ENCODE peak calls at places on chromosomes 12 and 14, in five cellular contexts. V is lower leg skin, U is bronchial epithelial cell, Z is A549, X is tibial nerve. J is an unnamed sample.

GRCh38 chr12:112183141-112183581 is 57.8 kb downstream of the TRAFD1 start:
- DNase-seq in Z (no peak), V (no peak), X (no peak), U (no peak), J (no peak)

GRCh38 chr14:40494483-40494882 is 1062.2 kb upstream of the FBXO33 start:
- DNase-seq in Z (no peak), V (no peak), X (no peak), U (no peak), J (no peak)

GRCh38 chr12:12885060-12885792 is 6.1 kb upstream of the GPRC5A start:
- DNase-seq in X (no peak), V (peak; percentile 76), Z (no peak), U (no peak), J (no peak)

GRCh38 chr14:74604157-74604556 is 7.9 kb downstream of the LTBP2 start:
- DNase-seq in X (no peak), U (no peak), Z (no peak), V (no peak), J (no peak)

GRCh38 chr12:30782316-30783173 is 27.8 kb upstream of the CAPRIN2 start:
- DNase-seq in V (no peak), X (no peak), U (no peak), Z (no peak), J (no peak)

GRCh38 chr14:63993992-63994391 is 141.2 kb downstream of the SYNE2 start:
- DNase-seq in Z (no peak), U (peak; percentile 21), V (no peak), X (no peak), J (no peak)

GRCh38 chr14:100393906-100394732 is 71.0 kb downstream of the SLC25A47 start:
- DNase-seq in Z (no peak), U (no peak), X (no peak), V (no peak), J (no peak)

GRCh38 chr14:105392161-105393090 is 5.9 kb upstream of the TEX22 start:
- DNase-seq in X (no peak), Z (no peak), U (no peak), V (no peak), J (no peak)

GRCh38 chr12:19643635-19644034 is 204.3 kb downstream of the AEBP2 start:
- DNase-seq in Z (peak; percentile 16), X (no peak), U (peak; percentile 57), V (no peak), J (no peak)

GRCh38 chr14:74593241-74593985 is 18.6 kb downstream of the LTBP2 start:
- DNase-seq in V (no peak), X (no peak), U (no peak), Z (no peak), J (no peak)

GRCh38 chr12:121946313-121947025 is 28.1 kb downstream of the CFAP251 start:
- DNase-seq in Z (no peak), U (no peak), V (no peak), X (no peak), J (no peak)

GRCh38 chr12:57430117-57430930 is 519 bp downstream of the R3HDM2 start:
- DNase-seq in V (peak; percentile 89), Z (peak; percentile 50), U (peak; percentile 36), X (no peak), J (peak; percentile 63)

GRCh38 chr12:47777151-47777550 is 4.1 kb downstream of the SLC48A1 start:
- DNase-seq in V (no peak), Z (no peak), X (no peak), U (no peak), J (peak; percentile 40)

GRCh38 chr14:102138935-102139247 is 806 bp upstream of the WDR20 start:
- DNase-seq in V (no peak), X (no peak), U (peak; percentile 36), Z (peak; percentile 56), J (peak; percentile 28)

GRCh38 chr12:127174881-127175280 is 1092.1 kb upstream of the TMEM132C start:
- DNase-seq in U (no peak), Z (no peak), X (no peak), V (no peak), J (no peak)

GRCh38 chr12:124928095-124928911 is 13.9 kb upstream of the UBC start:
- DNase-seq in Z (peak; percentile 88), U (peak; percentile 100), V (peak; percentile 95), X (peak; percentile 55), J (peak; percentile 23)

GRCh38 chr12:4152145-4152795 is 121.3 kb upstream of the CCND2 start:
- DNase-seq in X (no peak), V (no peak), U (no peak), Z (no peak), J (no peak)

GRCh38 chr14:58488550-58488949 is 61.0 kb downstream of the KIAA0586 start:
- DNase-seq in X (no peak), Z (no peak), V (no peak), U (peak; percentile 60), J (no peak)

GRCh38 chr12:60644076-60644475 is 1048.2 kb downstream of the SLC16A7 start:
- DNase-seq in U (no peak), X (no peak), V (no peak), Z (no peak), J (no peak)

GRCh38 chr14:56282179-56282578 is 164.0 kb downstream of the PELI2 start:
- DNase-seq in X (no peak), Z (no peak), V (no peak), U (no peak), J (no peak)

GRCh38 chr12:85877459-85877858 is 3.4 kb downstream of the NTS start:
- DNase-seq in Z (no peak), X (no peak), V (no peak), U (no peak), J (no peak)

GRCh38 chr12:38744056-38744455 is 161.3 kb downstream of the CPNE8 start:
- DNase-seq in X (no peak), U (no peak), V (no peak), Z (no peak), J (no peak)

GRCh38 chr14:60253649-60254048 is 4.6 kb downstream of the PPM1A start:
- DNase-seq in X (no peak), U (no peak), Z (no peak), V (no peak), J (no peak)

GRCh38 chr12:122190842-122191668 is 8.1 kb downstream of the LRRC43 start:
- DNase-seq in X (no peak), U (peak; percentile 68), V (no peak), Z (peak; percentile 93), J (no peak)

GRCh38 chr14:66070542-66071319 is 415.4 kb upstream of the CCDC196 start:
- DNase-seq in X (no peak), U (peak; percentile 16), Z (peak; percentile 55), V (no peak), J (no peak)

GRCh38 chr14:36941783-36942521 is 230.5 kb downstream of the SLC25A21 start:
- DNase-seq in Z (peak; percentile 34), U (peak; percentile 71), X (peak; percentile 72), V (peak; percentile 95), J (peak; percentile 77)

GRCh38 chr12:49537709-49538601 is 875 bp upstream of the KCNH3 start:
- DNase-seq in V (peak; percentile 80), Z (peak; percentile 48), U (no peak), X (no peak), J (peak; percentile 81)

GRCh38 chr14:101194356-101195308 is 291.1 kb upstream of the RTL1 start:
- DNase-seq in V (peak; percentile 77), X (no peak), U (no peak), Z (no peak), J (no peak)

GRCh38 chr14:103224996-103225874 is 102.0 kb downstream of the TNFAIP2 start:
- DNase-seq in X (no peak), V (no peak), Z (no peak), U (no peak), J (no peak)

GRCh38 chr12:131959137-131959536 is 9.4 kb downstream of the EP400 start:
- DNase-seq in X (no peak), V (peak; percentile 61), Z (no peak), U (no peak), J (no peak)

GRCh38 chr14:64707661-64708060 is 3.4 kb downstream of the PLEKHG3 start:
- DNase-seq in X (no peak), V (peak; percentile 76), Z (peak; percentile 75), U (peak; percentile 98), J (peak; percentile 8)

GRCh38 chr12:33222357-33222756 is 217.3 kb downstream of the SYT10 start:
- DNase-seq in X (no peak), V (no peak), U (no peak), Z (no peak), J (no peak)

GRCh38 chr14:96751505-96751904 is 45.7 kb upstream of the VRK1 start:
- DNase-seq in U (no peak), X (no peak), V (no peak), Z (no peak), J (no peak)

GRCh38 chr12:50458606-50459005 is 46.2 kb upstream of the DIP2B start:
- DNase-seq in Z (no peak), U (peak; percentile 17), V (no peak), X (no peak), J (no peak)

GRCh38 chr12:25052191-25053020 is 103.5 kb upstream of the BCAT1 start:
- DNase-seq in U (peak; percentile 27), X (no peak), V (no peak), Z (no peak), J (no peak)

GRCh38 chr14:57848786-57849185 is 17.1 kb downstream of the SLC35F4 start:
- DNase-seq in X (no peak), Z (no peak), U (no peak), V (no peak), J (no peak)

GRCh38 chr12:78388461-78388860 is 476.1 kb upstream of the SYT1 start:
- DNase-seq in X (no peak), V (no peak), U (no peak), Z (no peak), J (no peak)

GRCh38 chr12:27709212-27709931 is 1.3 kb upstream of the MRPS35 start:
- DNase-seq in V (no peak), Z (no peak), X (no peak), U (no peak), J (no peak)
- H3K4me3 ChIP-seq in V (no peak overlapping the region), Z (peak overlapping the region; percentile 91), X (peak overlapping the region; percentile 63), U (no peak overlapping the region), J (peak overlapping the region; percentile 81)

DNA sequence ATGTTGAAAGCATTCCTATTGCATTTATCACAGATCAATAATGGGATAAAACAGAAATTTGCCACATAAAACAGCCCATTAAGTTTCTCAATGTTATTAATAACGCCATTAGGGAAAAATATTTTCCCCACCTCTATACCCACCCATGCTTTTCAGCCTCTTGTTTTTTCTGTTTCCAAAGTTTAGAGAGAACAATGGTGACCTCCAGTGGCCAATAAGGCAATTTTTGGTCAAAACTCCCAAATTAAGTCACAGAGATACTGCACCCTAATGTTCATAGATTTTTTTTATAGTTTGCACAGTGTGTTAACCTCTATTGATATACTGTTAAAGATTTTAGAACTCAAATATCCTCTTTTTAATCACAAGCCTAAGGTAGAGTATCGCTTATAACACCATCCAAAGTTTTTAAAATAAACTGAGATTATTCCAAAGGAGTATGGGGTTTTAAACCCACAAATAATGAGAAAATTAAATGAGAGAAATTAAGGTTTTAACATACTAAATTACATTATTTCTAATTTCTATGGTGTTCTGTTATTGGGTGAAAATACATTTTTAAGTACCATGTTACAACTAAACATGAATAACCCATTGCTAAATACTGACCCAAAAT is 184.7 kb upstream of the DCN start:
- DNase-seq in U (peak; percentile 21), X (no peak), V (no peak), Z (peak; percentile 23), J (no peak)
- TF ChIP-seq CTCF in U (peak; percentile 28), X (peak; percentile 41), V (no peak), Z (peak; percentile 61), J (peak; percentile 36)

GRCh38 chr12:92147491-92147890 is 1.8 kb upstream of the BTG1 start:
- DNase-seq in X (no peak), U (no peak), V (no peak), Z (no peak), J (no peak)
- H3K4me3 ChIP-seq in X (peak overlapping the region; percentile 99), U (peak overlapping the region; percentile 10), V (no peak overlapping the region), Z (peak overlapping the region; percentile 62), J (no peak overlapping the region)

GRCh38 chr14:54488318-54488645 is 498 bp downstream of the GMFB start:
- DNase-seq in Z (no peak), V (no peak), X (no peak), U (peak; percentile 17), J (no peak)
- TF ChIP-seq CTCF in Z (no peak), V (no peak), X (no peak), U (peak; percentile 23), J (no peak)